ENCODE peak calls at places on chromosome 9, in five cellular contexts. B, G, P, E and M are unnamed samples.
A peak's percentile ranks its signal among the peaks of the same experiment; 100 is the strongest.

GRCh38 chr9:69945671-69946141 is 97.9 kb upstream of the MAMDC2 start:
- DNase-seq in B (no peak), G (peak; percentile 86), P (no peak), E (no peak), M (no peak)

GRCh38 chr9:111601237-111602018 is 2.0 kb upstream of the PTGR1 start:
- DNase-seq in B (no peak), G (peak; percentile 56), P (no peak), E (no peak), M (no peak)

GRCh38 chr9:75885652-75886051 is 4.8 kb upstream of the PCSK5 start:
- DNase-seq in B (no peak), G (peak; percentile 84), P (no peak), E (no peak), M (no peak)

GRCh38 chr9:8514760-8515159 is 715.2 kb upstream of the DMAC1 start:
- DNase-seq in B (no peak), G (no peak), P (no peak), E (no peak), M (no peak)

GRCh38 chr9:114203410-114204140 is 48.2 kb downstream of the COL27A1 start:
- DNase-seq in B (no peak), G (no peak), P (no peak), E (no peak), M (no peak)

GRCh38 chr9:70011366-70011765 is 32.3 kb upstream of the MAMDC2 start:
- DNase-seq in B (no peak), G (no peak), P (no peak), E (no peak), M (no peak)

GRCh38 chr9:125397736-125398135 is 136.1 kb downstream of the GAPVD1 start:
- DNase-seq in B (no peak), G (no peak), P (no peak), E (no peak), M (no peak)

GRCh38 chr9:78612089-78612488 is 315.2 kb downstream of the PSAT1 start:
- DNase-seq in B (no peak), G (no peak), P (no peak), E (no peak), M (no peak)

GRCh38 chr9:129407905-129408452 is 212.9 kb downstream of the C9orf50 start:
- DNase-seq in B (no peak), G (no peak), P (no peak), E (no peak), M (no peak)

GRCh38 chr9:8685846-8686245 is 886.3 kb upstream of the DMAC1 start:
- DNase-seq in B (no peak), G (no peak), P (no peak), E (no peak), M (no peak)

GRCh38 chr9:78121488-78121887 is 89.9 kb upstream of the GNAQ start:
- DNase-seq in B (peak; percentile 71), G (peak; percentile 81), P (no peak), E (no peak), M (no peak)

GRCh38 chr9:86098793-86099694 is at the start of gene GOLM1:
- DNase-seq in B (no peak), G (peak; percentile 60), P (peak; percentile 87), E (peak; percentile 87), M (peak; percentile 78)

GRCh38 chr9:109907400-109907799 is 127.4 kb downstream of the PALM2AKAP2 start:
- DNase-seq in B (no peak), G (no peak), P (no peak), E (peak; percentile 44), M (peak; percentile 47)

GRCh38 chr9:138069731-138070456 is 192.3 kb downstream of the CACNA1B start:
- DNase-seq in B (no peak), G (no peak), P (peak; percentile 81), E (no peak), M (no peak)

GRCh38 chr9:33225319-33226152 is 14.4 kb upstream of the SPINK4 start:
- DNase-seq in B (no peak), G (peak; percentile 84), P (no peak), E (peak; percentile 41), M (peak; percentile 45)

DNA sequence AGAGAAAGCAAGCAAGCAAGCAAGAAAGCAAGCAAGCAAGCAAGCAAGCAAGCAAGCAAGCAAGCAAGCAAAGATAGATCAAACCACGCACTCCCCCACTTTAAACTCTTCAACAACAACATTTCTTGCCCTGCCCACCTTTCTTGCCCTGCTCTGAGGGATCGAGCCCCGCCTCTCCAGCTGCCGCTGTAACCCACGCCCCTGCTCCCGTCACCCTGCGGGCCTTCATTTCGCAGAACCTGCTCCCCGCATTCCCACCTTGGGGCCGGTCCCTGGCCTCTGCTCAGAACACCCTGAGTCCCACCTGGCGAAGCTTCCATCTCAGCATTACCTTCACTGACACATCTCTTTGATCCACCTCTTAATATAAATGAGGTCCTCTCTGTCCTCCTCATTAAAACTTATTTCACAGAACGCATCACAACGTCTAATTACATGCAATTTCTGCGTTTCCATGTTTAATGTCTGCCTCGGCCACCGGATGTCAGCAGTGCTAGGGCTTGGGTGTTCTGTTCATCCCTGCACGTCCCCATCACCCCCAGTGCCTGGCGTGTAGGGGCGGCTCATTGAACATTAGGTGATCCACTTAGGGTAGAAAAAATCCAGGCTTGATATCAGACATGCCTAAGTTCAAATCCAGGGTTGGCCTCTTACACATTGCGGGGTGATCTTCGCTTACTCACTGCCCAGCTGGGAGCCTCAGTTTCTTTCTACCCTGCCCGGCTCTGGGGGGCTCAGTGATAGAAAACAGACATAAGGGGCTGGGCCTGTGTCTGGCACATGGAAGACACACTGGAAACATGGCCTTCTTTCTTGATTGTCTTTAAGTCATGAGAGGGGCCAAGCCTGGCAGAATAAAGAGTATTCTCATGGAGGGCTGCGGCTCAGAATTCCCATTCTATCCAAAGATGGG is 187.6 kb downstream of the DAB2IP start:
- DNase-seq in B (no peak), G (no peak), P (peak; percentile 66), E (no peak), M (no peak)
- TF ChIP-seq CTCF in B (no peak), G (peak; percentile 39), P (peak; percentile 11), E (no peak), M (no peak)

GRCh38 chr9:97307500-97308163 is at the start of gene CCDC180:
- DNase-seq in B (no peak), G (peak; percentile 48), P (no peak), E (no peak), M (no peak)

GRCh38 chr9:97309260-97309659 is 1.8 kb downstream of the CCDC180 start:
- DNase-seq in B (no peak), G (no peak), P (no peak), E (no peak), M (no peak)

GRCh38 chr9:97304586-97304985 is 2.9 kb upstream of the CCDC180 start:
- DNase-seq in B (no peak), G (no peak), P (no peak), E (no peak), M (no peak)

GRCh38 chr9:97305501-97306298 is 1.8 kb upstream of the CCDC180 start:
- DNase-seq in B (no peak), G (no peak), P (no peak), E (no peak), M (no peak)

DNA sequence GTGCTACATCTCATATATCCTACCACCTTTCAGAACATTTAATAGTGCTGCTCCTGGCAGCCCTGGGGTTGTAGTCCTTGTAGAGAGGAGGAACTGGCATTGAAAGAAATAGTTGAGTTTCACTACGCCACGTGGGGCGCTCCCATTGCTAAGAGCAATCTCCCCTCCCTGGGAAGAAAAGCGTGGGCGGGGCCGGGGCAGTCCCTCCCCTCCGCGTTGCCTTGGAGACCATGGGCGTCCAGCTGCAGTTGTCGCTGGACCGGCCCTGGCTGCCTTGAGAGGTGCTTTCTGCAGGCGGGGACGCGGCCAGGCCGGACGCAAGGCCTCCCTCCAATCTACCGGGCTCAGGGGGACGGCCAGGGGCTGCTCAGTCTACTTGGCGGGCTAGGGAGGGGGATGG is 368 bp upstream of the CCDC180 start:
- DNase-seq in B (peak; percentile 36), G (peak; percentile 90), P (no peak), E (peak; percentile 32), M (peak; percentile 42)
- TF ChIP-seq CTCF in B (no peak), G (peak; percentile 42), P (no peak), E (no peak), M (no peak)

DNA sequence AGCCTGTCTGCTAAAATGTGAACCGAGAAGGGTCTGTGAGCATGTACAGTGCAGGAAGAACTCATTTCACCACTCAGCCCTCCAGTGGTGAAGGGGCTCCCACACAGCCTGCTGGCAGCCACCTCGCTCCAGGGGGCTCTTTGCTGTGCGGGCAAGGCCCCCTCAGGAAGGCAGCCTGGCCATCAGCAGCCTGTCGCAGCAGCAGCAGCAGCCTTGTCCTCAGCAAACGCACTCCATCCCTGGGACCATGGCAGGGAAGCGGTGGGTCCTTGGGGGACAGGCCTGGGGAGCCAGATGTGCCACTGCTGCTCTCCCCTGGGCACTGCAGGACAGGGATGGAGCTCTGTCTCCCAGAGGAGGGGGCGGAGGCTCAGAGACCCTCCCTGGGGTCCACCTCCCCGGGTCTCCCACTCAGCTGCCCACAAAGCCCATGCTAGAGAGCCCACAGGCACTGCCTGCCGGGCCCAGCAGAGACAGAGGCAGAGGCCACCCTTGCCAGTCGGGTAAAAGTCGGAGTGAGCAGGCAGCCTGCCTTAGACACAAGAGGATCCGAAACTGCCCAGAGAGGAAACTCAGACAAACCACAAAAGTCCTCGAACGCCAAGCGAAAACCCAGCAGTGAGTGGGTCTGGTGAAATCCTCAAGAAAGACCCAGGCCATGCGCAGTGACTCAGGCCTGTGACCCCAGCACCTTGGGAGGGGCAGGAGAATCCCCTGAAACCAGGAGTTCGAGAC is 8.0 kb downstream of the BRD3 start:
- DNase-seq in B (peak; percentile 17), G (no peak), P (no peak), E (peak; percentile 85), M (peak; percentile 84)
- TF ChIP-seq CTCF in B (no peak), G (peak; percentile 17), P (no peak), E (no peak), M (no peak)

GRCh38 chr9:36632892-36633291 is 60.2 kb downstream of the MELK start:
- DNase-seq in B (no peak), G (peak; percentile 73), P (no peak), E (no peak), M (peak; percentile 32)
- TF ChIP-seq CTCF in B (peak; percentile 63), G (peak; percentile 62), P (peak; percentile 68), E (peak; percentile 43), M (peak; percentile 51)